ENCODE peak calls at places on chromosomes 4 and X, in four cellular contexts. H is fibroblast of the aortic adventitia, D is AG04449, W is cerebellar nuclear complex. U is an unnamed sample.

GRCh38 chrX:14717949-14718348 is 154.9 kb downstream of the FANCB start:
- DNase-seq in W (no peak), D (no peak), H (no peak), U (no peak)

GRCh38 chr4:1012031-1012739 is 759 bp downstream of the FGFRL1 start:
- DNase-seq in W (no peak), D (no peak), H (no peak), U (peak)

GRCh38 chr4:77015390-77015789 is 60.4 kb downstream of the CCNI start:
- DNase-seq in W (no peak), H (peak), D (no peak), U (no peak)

GRCh38 chr4:10054571-10055041 is 33.3 kb upstream of the SLC2A9 start:
- DNase-seq in D (no peak), H (peak), W (no peak), U (peak)

GRCh38 chr4:12595986-12596385 is 888.2 kb downstream of the RAB28 start:
- DNase-seq in D (no peak), H (no peak), W (no peak), U (no peak)

GRCh38 chr4:168877779-168878491 is 132.1 kb downstream of the CBR4 start:
- DNase-seq in H (no peak), W (no peak), D (no peak), U (no peak)

GRCh38 chrX:64204701-64205440 is 637 bp downstream of the AMER1 start:
- DNase-seq in H (peak), W (no peak), D (no peak), U (peak)

GRCh38 chr4:87982446-87982845 is 6.9 kb downstream of the SPP1 start:
- DNase-seq in H (no peak), D (no peak), W (no peak), U (no peak)

GRCh38 chrX:113959912-113960626 is 623.8 kb upstream of the HTR2C start:
- DNase-seq in W (no peak), D (no peak), H (no peak), U (no peak)

GRCh38 chrX:5632887-5633286 is 595.8 kb downstream of the NLGN4X start:
- DNase-seq in W (no peak), D (no peak), H (no peak), U (no peak)

GRCh38 chr4:158914178-158914577 is 145.4 kb downstream of the FNIP2 start:
- DNase-seq in D (peak), W (no peak), H (peak), U (no peak)

GRCh38 chr4:89308161-89308500 is 531 bp upstream of the GPRIN3 start:
- DNase-seq in W (peak), H (peak), D (no peak), U (no peak)

GRCh38 chr4:3850128-3850527 is 83.9 kb downstream of the ADRA2C start:
- DNase-seq in W (no peak), D (no peak), H (no peak), U (no peak)

GRCh38 chr4:1403591-1404572 is 2.4 kb downstream of the NKX1-1 start:
- DNase-seq in D (no peak), W (no peak), H (no peak), U (no peak)

GRCh38 chr4:139208404-139208945 is 31.5 kb upstream of the ELF2 start:
- DNase-seq in W (no peak), D (peak), H (peak), U (peak)

GRCh38 chr4:54545663-54546424 is 111.9 kb upstream of the KIT start:
- DNase-seq in D (no peak), W (no peak), H (no peak), U (no peak)

GRCh38 chr4:136690363-136690762 is 841.9 kb downstream of the PCDH18 start:
- DNase-seq in W (no peak), H (no peak), D (no peak), U (no peak)

U was measured in HepG2.